ENCODE peak calls at places on chromosomes 5 and 9, in six cellular contexts. One of them, this sample, is unnamed.

GRCh38 chr5:15720515-15720914 is 220.5 kb downstream of the FBXL7 start:
- DNase-seq in aorta: no peak
- DNase-seq in left lung: no peak
- DNase-seq in coronary artery: no peak
- DNase-seq in CD8-positive, alpha-beta memory T cell: no peak
- DNase-seq in ovary: no peak
- DNase-seq in this sample: no peak

GRCh38 chr9:29078063-29078660 is 1504.9 kb upstream of the C9orf72 start:
- DNase-seq in ovary: no peak
- DNase-seq in left lung: no peak
- DNase-seq in aorta: no peak
- DNase-seq in CD8-positive, alpha-beta memory T cell: no peak
- DNase-seq in coronary artery: no peak
- DNase-seq in this sample: no peak

GRCh38 chr5:173720341-173721258 is 104.2 kb upstream of the BOD1 start:
- DNase-seq in ovary: no peak
- DNase-seq in left lung: no peak
- DNase-seq in aorta: peak; percentile 32
- DNase-seq in coronary artery: no peak
- DNase-seq in CD8-positive, alpha-beta memory T cell: no peak
- DNase-seq in this sample: no peak

GRCh38 chr9:90915693-90916092 is 114.1 kb downstream of the SYK start:
- DNase-seq in left lung: no peak
- DNase-seq in coronary artery: no peak
- DNase-seq in aorta: no peak
- DNase-seq in ovary: no peak
- DNase-seq in CD8-positive, alpha-beta memory T cell: no peak
- DNase-seq in this sample: peak; percentile 44

GRCh38 chr9:130555061-130555460 is 24.3 kb upstream of the FUBP3 start:
- DNase-seq in aorta: peak; percentile 34
- DNase-seq in coronary artery: no peak
- DNase-seq in CD8-positive, alpha-beta memory T cell: no peak
- DNase-seq in left lung: no peak
- DNase-seq in ovary: no peak
- DNase-seq in this sample: no peak

GRCh38 chr5:34533582-34534236 is 122.4 kb upstream of the RAI14 start:
- DNase-seq in CD8-positive, alpha-beta memory T cell: no peak
- DNase-seq in ovary: no peak
- DNase-seq in left lung: no peak
- DNase-seq in coronary artery: no peak
- DNase-seq in aorta: no peak
- DNase-seq in this sample: no peak

GRCh38 chr5:149990518-149991376 is 9.7 kb downstream of the TIGD6 start:
- DNase-seq in ovary: peak; percentile 70
- DNase-seq in coronary artery: no peak
- DNase-seq in aorta: peak; percentile 79
- DNase-seq in CD8-positive, alpha-beta memory T cell: peak; percentile 55
- DNase-seq in left lung: no peak
- DNase-seq in this sample: peak; percentile 70

GRCh38 chr9:97307091-97307490 is 368 bp upstream of the CCDC180 start:
- DNase-seq in left lung: peak; percentile 84
- DNase-seq in ovary: peak; percentile 86
- DNase-seq in aorta: peak; percentile 88
- DNase-seq in coronary artery: no peak
- DNase-seq in CD8-positive, alpha-beta memory T cell: no peak
- DNase-seq in this sample: peak; percentile 83

GRCh38 chr9:134052491-134052890 is 15.3 kb downstream of the BRD3 start:
- DNase-seq in ovary: no peak
- DNase-seq in aorta: peak; percentile 30
- DNase-seq in coronary artery: no peak
- DNase-seq in CD8-positive, alpha-beta memory T cell: no peak
- DNase-seq in left lung: no peak
- DNase-seq in this sample: no peak

GRCh38 chr9:124652203-124652992 is 118.7 kb downstream of the NR6A1 start:
- DNase-seq in aorta: no peak
- DNase-seq in CD8-positive, alpha-beta memory T cell: no peak
- DNase-seq in left lung: no peak
- DNase-seq in ovary: no peak
- DNase-seq in coronary artery: no peak
- DNase-seq in this sample: peak; percentile 44

GRCh38 chr9:136996361-136997281 is at the start of gene CLIC3:
- DNase-seq in coronary artery: no peak
- DNase-seq in CD8-positive, alpha-beta memory T cell: peak; percentile 68
- DNase-seq in left lung: peak; percentile 93
- DNase-seq in ovary: no peak
- DNase-seq in aorta: no peak
- DNase-seq in this sample: no peak

GRCh38 chr9:136015656-136016055 is 54.5 kb upstream of the UBAC1 start:
- DNase-seq in CD8-positive, alpha-beta memory T cell: no peak
- DNase-seq in ovary: no peak
- DNase-seq in coronary artery: no peak
- DNase-seq in aorta: no peak
- DNase-seq in left lung: no peak
- DNase-seq in this sample: no peak

GRCh38 chr9:20604561-20604960 is 17.7 kb downstream of the MLLT3 start:
- DNase-seq in coronary artery: no peak
- DNase-seq in left lung: no peak
- DNase-seq in aorta: no peak
- DNase-seq in CD8-positive, alpha-beta memory T cell: peak; percentile 16
- DNase-seq in ovary: no peak
- DNase-seq in this sample: no peak

GRCh38 chr5:120124031-120124430 is 340.1 kb upstream of the PRR16 start:
- DNase-seq in aorta: no peak
- DNase-seq in CD8-positive, alpha-beta memory T cell: no peak
- DNase-seq in ovary: no peak
- DNase-seq in coronary artery: no peak
- DNase-seq in left lung: no peak
- DNase-seq in this sample: no peak

GRCh38 chr5:33105521-33105941 is 335.2 kb upstream of the TARS1 start:
- DNase-seq in aorta: no peak
- DNase-seq in ovary: no peak
- DNase-seq in coronary artery: no peak
- DNase-seq in CD8-positive, alpha-beta memory T cell: no peak
- DNase-seq in left lung: no peak
- DNase-seq in this sample: peak; percentile 65

GRCh38 chr5:173932695-173933139 is 44.6 kb downstream of the CPEB4 start:
- DNase-seq in CD8-positive, alpha-beta memory T cell: no peak
- DNase-seq in coronary artery: no peak
- DNase-seq in ovary: no peak
- DNase-seq in left lung: no peak
- DNase-seq in aorta: no peak
- DNase-seq in this sample: no peak

GRCh38 chr9:108245901-108246300 is 609.9 kb downstream of the ACTL7B start:
- DNase-seq in left lung: no peak
- DNase-seq in aorta: no peak
- DNase-seq in ovary: no peak
- DNase-seq in CD8-positive, alpha-beta memory T cell: no peak
- DNase-seq in coronary artery: no peak
- DNase-seq in this sample: no peak

GRCh38 chr5:178465861-178466288 is 124.3 kb downstream of the COL23A1 start:
- DNase-seq in CD8-positive, alpha-beta memory T cell: no peak
- DNase-seq in left lung: no peak
- DNase-seq in ovary: no peak
- DNase-seq in aorta: no peak
- DNase-seq in coronary artery: no peak
- DNase-seq in this sample: no peak

GRCh38 chr9:137965177-137965795 is 87.7 kb downstream of the CACNA1B start:
- DNase-seq in ovary: no peak
- DNase-seq in aorta: peak; percentile 64
- DNase-seq in left lung: no peak
- DNase-seq in CD8-positive, alpha-beta memory T cell: no peak
- DNase-seq in coronary artery: peak; percentile 61
- DNase-seq in this sample: no peak

GRCh38 chr5:67972027-67972822 is 243.3 kb upstream of the PIK3R1 start:
- DNase-seq in ovary: no peak
- DNase-seq in aorta: no peak
- DNase-seq in left lung: no peak
- DNase-seq in coronary artery: no peak
- DNase-seq in CD8-positive, alpha-beta memory T cell: no peak
- DNase-seq in this sample: no peak

GRCh38 chr5:67974054-67974453 is 241.5 kb upstream of the PIK3R1 start:
- DNase-seq in CD8-positive, alpha-beta memory T cell: no peak
- DNase-seq in aorta: no peak
- DNase-seq in coronary artery: no peak
- DNase-seq in ovary: no peak
- DNase-seq in left lung: no peak
- DNase-seq in this sample: no peak

GRCh38 chr5:67969176-67969575 is 246.4 kb upstream of the PIK3R1 start:
- DNase-seq in CD8-positive, alpha-beta memory T cell: no peak
- DNase-seq in left lung: no peak
- DNase-seq in ovary: no peak
- DNase-seq in coronary artery: no peak
- DNase-seq in aorta: no peak
- DNase-seq in this sample: no peak

GRCh38 chr5:67969631-67970030 is 245.9 kb upstream of the PIK3R1 start:
- DNase-seq in CD8-positive, alpha-beta memory T cell: no peak
- DNase-seq in ovary: no peak
- DNase-seq in left lung: no peak
- DNase-seq in aorta: no peak
- DNase-seq in coronary artery: no peak
- DNase-seq in this sample: no peak

GRCh38 chr5:67971223-67971830 is 244.2 kb upstream of the PIK3R1 start:
- DNase-seq in left lung: no peak
- DNase-seq in aorta: no peak
- DNase-seq in CD8-positive, alpha-beta memory T cell: no peak
- DNase-seq in ovary: peak; percentile 61
- DNase-seq in coronary artery: no peak
- DNase-seq in this sample: no peak
- H3K27ac ChIP-seq in left lung: peak overlapping the region; percentile 35
- H3K27ac ChIP-seq in aorta: no peak overlapping the region
- H3K27ac ChIP-seq in CD8-positive, alpha-beta memory T cell: no peak overlapping the region
- H3K27ac ChIP-seq in ovary: peak overlapping the region; percentile 44
- H3K27ac ChIP-seq in coronary artery: peak overlapping the region; percentile 59
- H3K27ac ChIP-seq in this sample: no peak overlapping the region

GRCh38 chr5:67205981-67206380 is 9.4 kb upstream of the CD180 start:
- DNase-seq in ovary: no peak
- DNase-seq in aorta: no peak
- DNase-seq in left lung: no peak
- DNase-seq in coronary artery: no peak
- DNase-seq in CD8-positive, alpha-beta memory T cell: no peak
- DNase-seq in this sample: no peak
- H3K4me3 ChIP-seq in ovary: no peak overlapping the region
- H3K4me3 ChIP-seq in aorta: no peak overlapping the region
- H3K4me3 ChIP-seq in left lung: no peak overlapping the region
- H3K4me3 ChIP-seq in coronary artery: no peak overlapping the region
- H3K4me3 ChIP-seq in CD8-positive, alpha-beta memory T cell: peak overlapping the region; percentile 1
- H3K4me3 ChIP-seq in this sample: no peak overlapping the region

GRCh38 chr5:102797485-102797884 is 42.4 kb downstream of the PAM start:
- DNase-seq in aorta: no peak
- DNase-seq in ovary: no peak
- DNase-seq in CD8-positive, alpha-beta memory T cell: no peak
- DNase-seq in coronary artery: no peak
- DNase-seq in left lung: no peak
- DNase-seq in this sample: no peak
- H3K27ac ChIP-seq in aorta: no peak overlapping the region
- H3K27ac ChIP-seq in ovary: no peak overlapping the region
- H3K27ac ChIP-seq in CD8-positive, alpha-beta memory T cell: no peak overlapping the region
- H3K27ac ChIP-seq in coronary artery: no peak overlapping the region
- H3K27ac ChIP-seq in left lung: no peak overlapping the region
- H3K27ac ChIP-seq in this sample: no peak overlapping the region

GRCh38 chr9:27536168-27536567 is 6.6 kb upstream of the MOB3B start:
- DNase-seq in left lung: no peak
- DNase-seq in CD8-positive, alpha-beta memory T cell: no peak
- DNase-seq in coronary artery: no peak
- DNase-seq in aorta: no peak
- DNase-seq in ovary: no peak
- DNase-seq in this sample: no peak
- H3K4me3 ChIP-seq in left lung: no peak overlapping the region
- H3K4me3 ChIP-seq in CD8-positive, alpha-beta memory T cell: no peak overlapping the region
- H3K4me3 ChIP-seq in coronary artery: no peak overlapping the region
- H3K4me3 ChIP-seq in aorta: no peak overlapping the region
- H3K4me3 ChIP-seq in ovary: no peak overlapping the region
- H3K4me3 ChIP-seq in this sample: no peak overlapping the region

DNA sequence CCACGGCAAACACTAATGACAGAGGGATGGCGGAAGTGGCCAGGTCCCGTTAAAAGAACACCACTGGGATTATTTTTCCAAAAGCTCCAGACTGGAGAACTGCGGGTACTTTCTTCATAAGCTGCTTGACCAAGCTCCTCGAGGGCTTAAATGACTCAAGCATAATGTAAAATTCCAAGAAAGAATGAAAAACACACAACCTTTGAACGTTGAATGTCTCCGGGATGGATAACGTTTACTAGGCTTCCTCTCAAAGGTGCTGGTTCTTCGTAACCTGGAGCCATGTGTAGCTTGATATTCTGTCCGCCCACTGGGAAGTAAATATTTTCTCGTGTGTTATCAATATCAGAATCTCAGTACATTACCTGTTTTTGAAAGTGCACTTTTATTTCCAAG is 67.6 kb downstream of the EPB41L4B start:
- DNase-seq in ovary: no peak
- DNase-seq in aorta: no peak
- DNase-seq in left lung: no peak
- DNase-seq in coronary artery: no peak
- DNase-seq in CD8-positive, alpha-beta memory T cell: no peak
- DNase-seq in this sample: no peak
- H3K27ac ChIP-seq in ovary: no peak overlapping the region
- H3K27ac ChIP-seq in aorta: no peak overlapping the region
- H3K27ac ChIP-seq in left lung: no peak overlapping the region
- H3K27ac ChIP-seq in coronary artery: no peak overlapping the region
- H3K27ac ChIP-seq in CD8-positive, alpha-beta memory T cell: no peak overlapping the region
- H3K27ac ChIP-seq in this sample: no peak overlapping the region

GRCh38 chr9:72464819-72465218 is 56.6 kb upstream of the TMC1 start:
- DNase-seq in aorta: no peak
- DNase-seq in left lung: no peak
- DNase-seq in coronary artery: no peak
- DNase-seq in ovary: no peak
- DNase-seq in CD8-positive, alpha-beta memory T cell: no peak
- DNase-seq in this sample: no peak

GRCh38 chr9:72462340-72462739 is 59.1 kb upstream of the TMC1 start:
- DNase-seq in coronary artery: no peak
- DNase-seq in aorta: no peak
- DNase-seq in left lung: no peak
- DNase-seq in CD8-positive, alpha-beta memory T cell: no peak
- DNase-seq in ovary: no peak
- DNase-seq in this sample: peak; percentile 55

GRCh38 chr9:72467766-72468738 is 53.4 kb upstream of the TMC1 start:
- DNase-seq in ovary: no peak
- DNase-seq in aorta: no peak
- DNase-seq in CD8-positive, alpha-beta memory T cell: no peak
- DNase-seq in left lung: no peak
- DNase-seq in coronary artery: no peak
- DNase-seq in this sample: peak; percentile 79

GRCh38 chr9:72460342-72461312 is 60.8 kb upstream of the TMC1 start:
- DNase-seq in ovary: no peak
- DNase-seq in aorta: no peak
- DNase-seq in CD8-positive, alpha-beta memory T cell: no peak
- DNase-seq in coronary artery: no peak
- DNase-seq in left lung: no peak
- DNase-seq in this sample: no peak

DNA sequence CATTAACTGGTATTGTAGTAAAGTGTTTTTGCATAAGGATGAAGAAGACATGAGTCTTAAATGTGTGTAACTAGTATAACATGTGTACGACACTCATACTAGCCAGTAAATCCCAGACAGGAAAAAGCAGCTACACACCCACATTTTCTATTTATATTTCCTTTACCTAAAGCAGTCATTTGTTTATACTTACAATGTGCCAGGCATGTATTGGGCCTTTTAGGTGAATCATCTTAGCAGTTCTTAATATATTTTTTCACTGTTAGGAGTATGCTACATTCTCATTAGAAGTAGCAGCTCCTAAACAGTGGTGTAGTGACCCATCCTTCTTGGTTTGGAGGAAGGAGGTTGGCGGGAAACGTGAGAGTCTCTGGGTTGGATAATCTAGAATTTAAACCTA is 55.8 kb upstream of the TMC1 start:
- DNase-seq in ovary: no peak
- DNase-seq in CD8-positive, alpha-beta memory T cell: no peak
- DNase-seq in coronary artery: no peak
- DNase-seq in aorta: no peak
- DNase-seq in left lung: no peak
- DNase-seq in this sample: no peak
- H3K4me3 ChIP-seq in ovary: no peak overlapping the region
- H3K4me3 ChIP-seq in CD8-positive, alpha-beta memory T cell: no peak overlapping the region
- H3K4me3 ChIP-seq in coronary artery: no peak overlapping the region
- H3K4me3 ChIP-seq in aorta: no peak overlapping the region
- H3K4me3 ChIP-seq in left lung: no peak overlapping the region
- H3K4me3 ChIP-seq in this sample: no peak overlapping the region

This sample was measured in brain microvascular endothelial cell.